ENCODE peak calls at places on chromosomes 6 and 20, in five cellular contexts. D is choroid plexus epithelial cell, M is lower lobe of right lung, K is GM12865, C is GM23338. A is an unnamed sample.

GRCh38 chr20:3045042-3045815 is 623 bp upstream of the MRPS26 start:
- DNase-seq in D (peak), M (peak), K (peak), C (peak), A (peak)

GRCh38 chr6:130412556-130413290 is 46.9 kb downstream of the TMEM200A start:
- DNase-seq in D (peak), M (no peak), K (no peak), C (no peak), A (no peak)

GRCh38 chr6:153216789-153217188 is 85.7 kb upstream of the RGS17 start:
- DNase-seq in D (no peak), M (no peak), K (no peak), C (no peak), A (no peak)

GRCh38 chr6:14880717-14881116 is 365.2 kb upstream of the JARID2 start:
- DNase-seq in D (no peak), M (no peak), K (no peak), C (no peak), A (no peak)

GRCh38 chr20:39571171-39571570 is 609.0 kb downstream of the DHX35 start:
- DNase-seq in D (no peak), M (no peak), K (no peak), C (no peak), A (no peak)

GRCh38 chr20:3786126-3786484 is 435 bp downstream of the CENPB start:
- DNase-seq in D (peak), M (peak), K (peak), C (peak), A (no peak)

GRCh38 chr20:41359541-41360011 is 7.0 kb downstream of the EMILIN3 start:
- DNase-seq in D (no peak), M (no peak), K (no peak), C (no peak), A (no peak)

GRCh38 chr20:51946581-51946980 is 144.3 kb upstream of the SALL4 start:
- DNase-seq in D (peak), M (no peak), K (no peak), C (no peak), A (no peak)

GRCh38 chr6:104718672-104719071 is 141.0 kb downstream of the HACE1 start:
- DNase-seq in D (no peak), M (no peak), K (no peak), C (no peak), A (no peak)

GRCh38 chr6:107244742-107245470 is 129.6 kb upstream of the BEND3 start:
- DNase-seq in D (no peak), M (no peak), K (no peak), C (no peak), A (no peak)

GRCh38 chr6:10733151-10733715 is 10.4 kb downstream of the TMEM14C start:
- DNase-seq in D (peak), M (no peak), K (no peak), C (peak), A (no peak)

GRCh38 chr20:58001381-58001780 is 227.1 kb downstream of the ANKRD60 start:
- DNase-seq in D (peak), M (no peak), K (no peak), C (no peak), A (no peak)

GRCh38 chr6:158002951-158003853 is 21.5 kb downstream of the SYNJ2 start:
- DNase-seq in D (peak), M (peak), K (peak), C (no peak), A (peak)

GRCh38 chr6:53065266-53066058 is at the start of gene FBXO9:
- DNase-seq in D (peak), M (peak), K (peak), C (peak), A (peak)

GRCh38 chr20:37714973-37715657 is 21.3 kb downstream of the CTNNBL1 start:
- DNase-seq in D (peak), M (no peak), K (no peak), C (no peak), A (no peak)

GRCh38 chr6:70103798-70104197 is 199.1 kb downstream of the COL9A1 start:
- DNase-seq in D (peak), M (no peak), K (peak), C (peak), A (no peak)

GRCh38 chr6:108608453-108609275 is 47.9 kb downstream of the FOXO3 start:
- DNase-seq in D (no peak), M (no peak), K (peak), C (no peak), A (no peak)

GRCh38 chr20:41524980-41525613 is 93.1 kb downstream of the CHD6 start:
- DNase-seq in D (peak), M (peak), K (no peak), C (no peak), A (no peak)

GRCh38 chr6:3119040-3119723 is 671 bp downstream of the BPHL start:
- DNase-seq in D (peak), M (no peak), K (no peak), C (no peak), A (no peak)

GRCh38 chr20:46914789-46915359 is 20.2 kb downstream of the EYA2 start:
- DNase-seq in D (no peak), M (no peak), K (no peak), C (no peak), A (no peak)

GRCh38 chr6:35960192-35960591 is 39.3 kb upstream of the SRPK1 start:
- DNase-seq in D (peak), M (no peak), K (no peak), C (no peak), A (no peak)

GRCh38 chr20:3071610-3072529 is at the start of gene OXT:
- DNase-seq in D (no peak), M (peak), K (no peak), C (peak), A (no peak)

GRCh38 chr6:136607204-136607931 is 57.1 kb upstream of the MAP7 start:
- DNase-seq in D (peak), M (no peak), K (no peak), C (no peak), A (no peak)

GRCh38 chr20:59850018-59850641 is 83.3 kb downstream of the SYCP2 start:
- DNase-seq in D (peak), M (no peak), K (peak), C (peak), A (no peak)

GRCh38 chr6:16684195-16684689 is 77.0 kb downstream of the ATXN1 start:
- DNase-seq in D (peak), M (peak), K (no peak), C (no peak), A (no peak)

GRCh38 chr6:70549327-70549726 is 17.4 kb upstream of the SDHAF4 start:
- DNase-seq in D (no peak), M (no peak), K (no peak), C (no peak), A (no peak)

GRCh38 chr20:12896180-12896579 is 112.6 kb upstream of the SPTLC3 start:
- DNase-seq in D (no peak), M (no peak), K (no peak), C (no peak), A (no peak)

GRCh38 chr6:2476376-2476775 is 231.0 kb upstream of the GMDS start:
- DNase-seq in D (no peak), M (no peak), K (no peak), C (no peak), A (no peak)

DNA sequence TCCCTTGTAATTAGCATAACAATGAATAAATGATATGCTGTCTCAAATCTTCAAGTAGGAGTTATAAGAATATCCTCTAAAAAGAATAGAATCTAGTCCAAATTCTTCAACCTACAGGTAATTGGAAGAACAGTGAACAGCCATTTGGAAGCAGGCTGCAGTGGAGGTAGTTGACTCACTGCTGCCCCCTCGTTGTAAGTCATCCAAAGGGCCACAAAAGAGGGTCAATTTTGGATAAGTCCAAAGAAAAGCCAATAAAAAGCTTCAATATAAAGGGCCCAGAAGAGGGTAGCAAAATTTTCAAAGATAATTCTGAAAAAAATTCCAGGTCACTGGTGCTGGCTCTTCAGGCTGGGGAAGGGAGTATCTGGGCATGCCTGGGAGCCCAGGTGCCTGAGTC is 60.8 kb upstream of the SSTR4 start:
- DNase-seq in D (peak), M (no peak), K (peak), C (peak), A (no peak)
- TF ChIP-seq CTCF in D (peak), M (peak), K (peak), C (peak), A (no peak)

GRCh38 chr6:75759207-75759606 is 10.2 kb downstream of the MYO6 start:
- DNase-seq in D (no peak), M (no peak), K (no peak), C (peak), A (no peak)
- H3K4me3 ChIP-seq in D (no peak), M (no peak), K (no peak), C (no peak), A (no peak)

GRCh38 chr20:33838035-33838864 is 27.1 kb downstream of the CHMP4B start:
- DNase-seq in D (no peak), M (no peak), K (no peak), C (no peak), A (no peak)
- TF ChIP-seq CTCF in D (peak), M (no peak), K (no peak), C (peak), A (no peak)

DNA sequence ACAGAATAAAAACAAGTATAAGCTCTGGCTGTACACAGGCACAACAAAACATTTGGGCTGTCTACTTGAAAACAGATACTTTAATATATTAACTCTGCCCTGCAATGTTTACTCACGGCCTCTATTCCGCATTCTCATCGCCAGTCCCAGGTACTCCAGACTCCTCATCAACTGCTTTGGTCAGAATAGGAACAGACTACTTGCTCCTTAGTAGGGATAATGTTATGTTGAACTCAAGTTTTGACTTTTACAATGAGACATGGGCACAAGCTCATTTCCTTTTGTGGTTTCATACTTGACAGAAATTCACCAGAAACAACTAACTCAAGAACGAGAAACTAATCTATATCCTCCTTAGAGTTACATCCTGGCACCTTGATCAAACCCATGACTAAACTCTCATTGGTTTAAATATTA is 377.7 kb downstream of the ESR1 start:
- DNase-seq in D (no peak), M (no peak), K (peak), C (no peak), A (no peak)
- H3K4me3 ChIP-seq in D (no peak), M (peak), K (peak), C (no peak), A (no peak)

GRCh38 chr6:1463275-1463674 is 73.9 kb downstream of the FOXF2 start:
- DNase-seq in D (no peak), M (no peak), K (no peak), C (peak), A (no peak)

GRCh38 chr6:1461736-1462135 is 72.4 kb downstream of the FOXF2 start:
- DNase-seq in D (no peak), M (no peak), K (no peak), C (no peak), A (no peak)

GRCh38 chr6:1463751-1464397 is 74.5 kb downstream of the FOXF2 start:
- DNase-seq in D (no peak), M (no peak), K (no peak), C (no peak), A (no peak)

GRCh38 chr6:1468126-1468525 is 78.8 kb downstream of the FOXF2 start:
- DNase-seq in D (no peak), M (no peak), K (no peak), C (peak), A (no peak)

DNA sequence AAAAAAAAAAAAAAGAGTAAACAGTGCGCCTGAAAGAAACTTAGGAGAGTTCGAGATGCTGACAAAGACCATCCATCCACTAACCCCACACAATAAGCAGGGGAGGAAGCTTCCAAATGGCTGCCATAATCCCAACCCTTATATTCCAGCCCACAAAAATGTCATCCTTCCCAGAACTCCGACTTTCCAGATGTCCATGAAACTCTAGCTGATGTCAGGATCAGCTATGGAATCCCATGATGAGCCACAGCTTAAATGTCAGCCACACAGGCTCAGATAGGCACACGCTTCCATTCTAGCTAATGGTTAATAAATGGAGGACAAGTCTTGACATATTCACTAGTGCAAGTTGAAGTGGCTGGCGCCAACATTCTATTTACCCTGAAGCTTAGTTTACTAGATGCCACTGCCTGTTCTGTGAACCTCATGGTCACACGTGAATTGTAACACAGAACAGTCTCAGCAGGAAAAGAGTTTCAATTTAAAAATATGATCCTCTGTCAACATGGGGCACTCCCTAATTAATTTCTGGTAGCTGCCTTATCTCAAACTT is 75.5 kb downstream of the FOXF2 start:
- DNase-seq in D (no peak), M (no peak), K (no peak), C (no peak), A (no peak)
- TF ChIP-seq CTCF in D (no peak), M (no peak), K (no peak), C (no peak), A (no peak)

GRCh38 chr6:56538851-56539250 is 103.8 kb downstream of the DST start:
- DNase-seq in D (no peak), M (no peak), K (no peak), C (no peak), A (no peak)
- H3K4me3 ChIP-seq in D (no peak), M (peak), K (no peak), C (no peak), A (peak)